ENCODE peak calls at places on chromosomes 5 and 9, in five cellular contexts. One of them, this sample, is unnamed.

GRCh38 chr5:39195198-39195826 is 24.1 kb downstream of the FYB1 start:
- DNase-seq in pancreas: no peak
- DNase-seq in PC-9: no peak
- DNase-seq in body of pancreas: no peak
- DNase-seq in adrenal gland: no peak
- DNase-seq in this sample: no peak

GRCh38 chr5:107700486-107700885 is 29.7 kb upstream of the EFNA5 start:
- DNase-seq in pancreas: no peak
- DNase-seq in PC-9: no peak
- DNase-seq in body of pancreas: no peak
- DNase-seq in adrenal gland: no peak
- DNase-seq in this sample: no peak

GRCh38 chr9:76216161-76216649 is 178.0 kb downstream of the RFK start:
- DNase-seq in pancreas: no peak
- DNase-seq in PC-9: no peak
- DNase-seq in body of pancreas: no peak
- DNase-seq in adrenal gland: no peak
- DNase-seq in this sample: no peak

GRCh38 chr5:178642351-178642909 is 15.6 kb upstream of the CLK4 start:
- DNase-seq in pancreas: no peak
- DNase-seq in PC-9: peak
- DNase-seq in body of pancreas: peak
- DNase-seq in adrenal gland: peak
- DNase-seq in this sample: no peak

GRCh38 chr5:153559926-153560325 is 69.5 kb downstream of the GRIA1 start:
- DNase-seq in pancreas: no peak
- DNase-seq in PC-9: no peak
- DNase-seq in body of pancreas: no peak
- DNase-seq in adrenal gland: no peak
- DNase-seq in this sample: no peak

GRCh38 chr9:98453589-98454311 is 198.3 kb upstream of the TBC1D2 start:
- DNase-seq in pancreas: no peak
- DNase-seq in PC-9: no peak
- DNase-seq in body of pancreas: no peak
- DNase-seq in adrenal gland: no peak
- DNase-seq in this sample: no peak

GRCh38 chr5:133670336-133670735 is 58.0 kb upstream of the FSTL4 start:
- DNase-seq in pancreas: no peak
- DNase-seq in PC-9: no peak
- DNase-seq in body of pancreas: no peak
- DNase-seq in adrenal gland: no peak
- DNase-seq in this sample: no peak

GRCh38 chr5:160545832-160546231 is 124.2 kb downstream of the PTTG1 start:
- DNase-seq in pancreas: no peak
- DNase-seq in PC-9: no peak
- DNase-seq in body of pancreas: no peak
- DNase-seq in adrenal gland: no peak
- DNase-seq in this sample: no peak

GRCh38 chr5:92805446-92805845 is 775.6 kb downstream of the NR2F1-AS1 start:
- DNase-seq in pancreas: no peak
- DNase-seq in PC-9: no peak
- DNase-seq in body of pancreas: no peak
- DNase-seq in adrenal gland: no peak
- DNase-seq in this sample: no peak

GRCh38 chr5:151741678-151742423 is 16.6 kb downstream of the ATOX1 start:
- DNase-seq in pancreas: no peak
- DNase-seq in PC-9: peak
- DNase-seq in body of pancreas: no peak
- DNase-seq in adrenal gland: no peak
- DNase-seq in this sample: no peak

GRCh38 chr5:74866653-74867162 is 521 bp upstream of the FAM169A start:
- DNase-seq in pancreas: no peak
- DNase-seq in PC-9: no peak
- DNase-seq in body of pancreas: no peak
- DNase-seq in adrenal gland: no peak
- DNase-seq in this sample: peak

GRCh38 chr5:65255294-65255693 is 226.4 kb downstream of the ADAMTS6 start:
- DNase-seq in pancreas: no peak
- DNase-seq in PC-9: no peak
- DNase-seq in body of pancreas: no peak
- DNase-seq in adrenal gland: no peak
- DNase-seq in this sample: no peak

GRCh38 chr5:109374625-109375024 is 35.1 kb downstream of the PJA2 start:
- DNase-seq in pancreas: no peak
- DNase-seq in PC-9: no peak
- DNase-seq in body of pancreas: no peak
- DNase-seq in adrenal gland: no peak
- DNase-seq in this sample: no peak

GRCh38 chr9:16434522-16434921 is 435.9 kb downstream of the BNC2 start:
- DNase-seq in pancreas: no peak
- DNase-seq in PC-9: no peak
- DNase-seq in body of pancreas: no peak
- DNase-seq in adrenal gland: no peak
- DNase-seq in this sample: no peak

GRCh38 chr5:113338628-113339027 is 96.2 kb downstream of the TSSK1B start:
- DNase-seq in pancreas: no peak
- DNase-seq in PC-9: no peak
- DNase-seq in body of pancreas: no peak
- DNase-seq in adrenal gland: no peak
- DNase-seq in this sample: no peak

GRCh38 chr5:105131045-105131444 is 1568.5 kb upstream of the NUDT12 start:
- DNase-seq in pancreas: no peak
- DNase-seq in PC-9: no peak
- DNase-seq in body of pancreas: no peak
- DNase-seq in adrenal gland: no peak
- DNase-seq in this sample: no peak

GRCh38 chr5:132054697-132055440 is 5.6 kb upstream of the IL3 start:
- DNase-seq in pancreas: no peak
- DNase-seq in PC-9: no peak
- DNase-seq in body of pancreas: no peak
- DNase-seq in adrenal gland: no peak
- DNase-seq in this sample: no peak

GRCh38 chr5:123538670-123539459 is 26.9 kb downstream of the CSNK1G3 start:
- DNase-seq in pancreas: no peak
- DNase-seq in PC-9: no peak
- DNase-seq in body of pancreas: peak
- DNase-seq in adrenal gland: no peak
- DNase-seq in this sample: no peak

GRCh38 chr9:109329274-109330258 is 8.7 kb upstream of the EPB41L4B start:
- DNase-seq in pancreas: peak
- DNase-seq in PC-9: peak
- DNase-seq in body of pancreas: peak
- DNase-seq in adrenal gland: peak
- DNase-seq in this sample: no peak

GRCh38 chr9:70094747-70095146 is 51.1 kb downstream of the MAMDC2 start:
- DNase-seq in pancreas: no peak
- DNase-seq in PC-9: no peak
- DNase-seq in body of pancreas: no peak
- DNase-seq in adrenal gland: no peak
- DNase-seq in this sample: no peak
- TF ChIP-seq CTCF in pancreas: no peak
- TF ChIP-seq CTCF in PC-9: no peak
- TF ChIP-seq CTCF in body of pancreas: no peak
- TF ChIP-seq CTCF in adrenal gland: no peak
- TF ChIP-seq CTCF in this sample: no peak

GRCh38 chr9:129849042-129849441 is 13.8 kb downstream of the USP20 start:
- DNase-seq in pancreas: no peak
- DNase-seq in PC-9: no peak
- DNase-seq in body of pancreas: no peak
- DNase-seq in adrenal gland: no peak
- DNase-seq in this sample: no peak
- H3K27ac ChIP-seq in pancreas: no peak
- H3K27ac ChIP-seq in PC-9: no peak
- H3K27ac ChIP-seq in body of pancreas: no peak
- H3K27ac ChIP-seq in adrenal gland: peak
- H3K27ac ChIP-seq in this sample: no peak

GRCh38 chr5:88886756-88887741 is 4.1 kb upstream of the MEF2C start:
- DNase-seq in pancreas: no peak
- DNase-seq in PC-9: no peak
- DNase-seq in body of pancreas: no peak
- DNase-seq in adrenal gland: no peak
- DNase-seq in this sample: no peak
- H3K4me3 ChIP-seq in pancreas: no peak
- H3K4me3 ChIP-seq in PC-9: no peak
- H3K4me3 ChIP-seq in body of pancreas: no peak
- H3K4me3 ChIP-seq in adrenal gland: peak
- H3K4me3 ChIP-seq in this sample: peak

DNA sequence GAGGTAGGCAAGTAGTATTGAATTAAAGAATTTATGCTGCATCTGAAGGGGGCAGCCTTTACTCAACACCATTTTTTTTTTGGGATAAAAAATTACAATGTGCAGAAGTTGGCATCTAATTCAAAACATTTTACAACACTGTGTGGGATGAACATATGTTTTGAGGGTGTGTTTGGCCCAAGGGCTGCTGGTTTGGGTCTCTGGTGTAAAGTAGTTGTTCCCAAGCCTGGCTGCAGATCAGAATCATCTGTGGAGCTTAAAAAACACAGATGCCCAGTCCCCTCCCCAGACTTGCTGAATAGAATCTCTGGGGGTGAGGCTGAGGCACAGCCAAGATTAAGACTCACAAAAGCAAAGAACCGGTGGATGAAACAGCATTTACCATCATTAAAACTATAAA is 33.0 kb upstream of the PDZD2 start:
- DNase-seq in pancreas: no peak
- DNase-seq in PC-9: no peak
- DNase-seq in body of pancreas: no peak
- DNase-seq in adrenal gland: no peak
- DNase-seq in this sample: no peak
- TF ChIP-seq CTCF in pancreas: no peak
- TF ChIP-seq CTCF in PC-9: no peak
- TF ChIP-seq CTCF in body of pancreas: no peak
- TF ChIP-seq CTCF in adrenal gland: no peak
- TF ChIP-seq CTCF in this sample: no peak

GRCh38 chr9:13386935-13387667 is 107.6 kb upstream of the MPDZ start:
- DNase-seq in pancreas: no peak
- DNase-seq in PC-9: no peak
- DNase-seq in body of pancreas: no peak
- DNase-seq in adrenal gland: no peak
- DNase-seq in this sample: no peak

GRCh38 chr9:13388157-13388556 is 108.7 kb upstream of the MPDZ start:
- DNase-seq in pancreas: no peak
- DNase-seq in PC-9: no peak
- DNase-seq in body of pancreas: no peak
- DNase-seq in adrenal gland: peak
- DNase-seq in this sample: no peak

GRCh38 chr9:13387668-13388124 is 108.2 kb upstream of the MPDZ start:
- DNase-seq in pancreas: no peak
- DNase-seq in PC-9: no peak
- DNase-seq in body of pancreas: no peak
- DNase-seq in adrenal gland: peak
- DNase-seq in this sample: no peak

GRCh38 chr9:13383216-13383615 is 103.7 kb upstream of the MPDZ start:
- DNase-seq in pancreas: no peak
- DNase-seq in PC-9: no peak
- DNase-seq in body of pancreas: no peak
- DNase-seq in adrenal gland: no peak
- DNase-seq in this sample: no peak

DNA sequence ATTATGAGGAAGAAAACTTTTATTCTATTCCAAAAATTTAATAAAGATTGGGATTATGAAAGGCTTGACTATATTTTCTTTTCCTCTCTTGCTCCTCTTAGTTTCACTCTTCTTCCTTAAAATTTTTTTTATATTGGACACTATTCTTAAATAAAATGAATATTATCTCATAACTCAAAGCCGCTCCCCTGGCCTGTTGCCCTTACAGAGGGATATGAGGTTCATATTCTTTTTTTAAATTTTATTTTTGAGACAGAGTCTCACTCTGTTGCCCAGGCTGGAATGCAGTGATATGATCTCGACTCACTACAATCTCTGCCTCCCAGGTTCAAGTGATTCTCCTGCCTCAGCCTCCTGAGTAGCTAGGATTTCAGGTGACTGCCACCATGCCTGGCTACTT is 106.8 kb upstream of the MPDZ start:
- DNase-seq in pancreas: no peak
- DNase-seq in PC-9: no peak
- DNase-seq in body of pancreas: no peak
- DNase-seq in adrenal gland: no peak
- DNase-seq in this sample: no peak
- H3K27ac ChIP-seq in pancreas: no peak
- H3K27ac ChIP-seq in PC-9: no peak
- H3K27ac ChIP-seq in body of pancreas: no peak
- H3K27ac ChIP-seq in adrenal gland: peak
- H3K27ac ChIP-seq in this sample: no peak

GRCh38 chr5:67166886-67167285 is 29.7 kb downstream of the CD180 start:
- DNase-seq in pancreas: no peak
- DNase-seq in PC-9: no peak
- DNase-seq in body of pancreas: no peak
- DNase-seq in adrenal gland: no peak
- DNase-seq in this sample: no peak
- H3K4me3 ChIP-seq in pancreas: no peak
- H3K4me3 ChIP-seq in PC-9: no peak
- H3K4me3 ChIP-seq in body of pancreas: no peak
- H3K4me3 ChIP-seq in adrenal gland: peak
- H3K4me3 ChIP-seq in this sample: no peak

GRCh38 chr9:68844623-68845612 is 139.9 kb downstream of the PIP5K1B start:
- DNase-seq in pancreas: peak
- DNase-seq in PC-9: peak
- DNase-seq in body of pancreas: peak
- DNase-seq in adrenal gland: peak
- DNase-seq in this sample: peak
- TF ChIP-seq CTCF in pancreas: no peak
- TF ChIP-seq CTCF in PC-9: peak
- TF ChIP-seq CTCF in body of pancreas: peak
- TF ChIP-seq CTCF in adrenal gland: peak
- TF ChIP-seq CTCF in this sample: peak